ENCODE peak calls at places on chromosomes 6 and 20, in seven cellular contexts. One of them, this sample, is unnamed.

GRCh38 chr6:69848552-69848951 is 17.8 kb upstream of the COL19A1 start:
- DNase-seq in lower lobe of right lung: no peak
- DNase-seq in GM12878: no peak
- DNase-seq in mucosa of descending colon: no peak
- DNase-seq in heart right ventricle: no peak
- DNase-seq in CD8-positive, alpha-beta memory T cell: no peak
- DNase-seq in ovary: no peak
- DNase-seq in this sample: no peak

GRCh38 chr20:59351148-59352040 is 51.0 kb downstream of the EDN3 start:
- DNase-seq in lower lobe of right lung: no peak
- DNase-seq in GM12878: no peak
- DNase-seq in mucosa of descending colon: no peak
- DNase-seq in heart right ventricle: no peak
- DNase-seq in CD8-positive, alpha-beta memory T cell: no peak
- DNase-seq in ovary: no peak
- DNase-seq in this sample: no peak

GRCh38 chr20:54237544-54237943 is 29.7 kb downstream of the PFDN4 start:
- DNase-seq in lower lobe of right lung: no peak
- DNase-seq in GM12878: no peak
- DNase-seq in mucosa of descending colon: no peak
- DNase-seq in heart right ventricle: no peak
- DNase-seq in CD8-positive, alpha-beta memory T cell: no peak
- DNase-seq in ovary: no peak
- DNase-seq in this sample: no peak

GRCh38 chr6:44976677-44977405 is 351.3 kb upstream of the RUNX2 start:
- DNase-seq in lower lobe of right lung: no peak
- DNase-seq in GM12878: peak; percentile 26
- DNase-seq in mucosa of descending colon: no peak
- DNase-seq in heart right ventricle: no peak
- DNase-seq in CD8-positive, alpha-beta memory T cell: peak; percentile 37
- DNase-seq in ovary: no peak
- DNase-seq in this sample: peak; percentile 52

GRCh38 chr20:53578492-53579222 is 15.0 kb downstream of the ZNF217 start:
- DNase-seq in lower lobe of right lung: no peak
- DNase-seq in GM12878: peak; percentile 76
- DNase-seq in mucosa of descending colon: no peak
- DNase-seq in heart right ventricle: no peak
- DNase-seq in CD8-positive, alpha-beta memory T cell: peak; percentile 77
- DNase-seq in ovary: peak; percentile 56
- DNase-seq in this sample: peak; percentile 91

GRCh38 chr6:151948007-151948745 is 140.7 kb downstream of the ESR1 start:
- DNase-seq in lower lobe of right lung: no peak
- DNase-seq in GM12878: no peak
- DNase-seq in mucosa of descending colon: no peak
- DNase-seq in heart right ventricle: no peak
- DNase-seq in CD8-positive, alpha-beta memory T cell: no peak
- DNase-seq in ovary: no peak
- DNase-seq in this sample: no peak

GRCh38 chr6:9540534-9541126 is 874.2 kb downstream of the TFAP2A start:
- DNase-seq in lower lobe of right lung: no peak
- DNase-seq in GM12878: no peak
- DNase-seq in mucosa of descending colon: no peak
- DNase-seq in heart right ventricle: no peak
- DNase-seq in CD8-positive, alpha-beta memory T cell: no peak
- DNase-seq in ovary: no peak
- DNase-seq in this sample: peak; percentile 58

GRCh38 chr6:75778757-75779156 is 29.7 kb downstream of the MYO6 start:
- DNase-seq in lower lobe of right lung: no peak
- DNase-seq in GM12878: no peak
- DNase-seq in mucosa of descending colon: no peak
- DNase-seq in heart right ventricle: no peak
- DNase-seq in CD8-positive, alpha-beta memory T cell: no peak
- DNase-seq in ovary: no peak
- DNase-seq in this sample: no peak

GRCh38 chr6:20509211-20509610 is 25.0 kb upstream of the CDKAL1 start:
- DNase-seq in lower lobe of right lung: no peak
- DNase-seq in GM12878: no peak
- DNase-seq in mucosa of descending colon: no peak
- DNase-seq in heart right ventricle: no peak
- DNase-seq in CD8-positive, alpha-beta memory T cell: no peak
- DNase-seq in ovary: no peak
- DNase-seq in this sample: no peak

GRCh38 chr20:20821496-20822260 is 109.2 kb upstream of the RALGAPA2 start:
- DNase-seq in lower lobe of right lung: no peak
- DNase-seq in GM12878: no peak
- DNase-seq in mucosa of descending colon: no peak
- DNase-seq in heart right ventricle: no peak
- DNase-seq in CD8-positive, alpha-beta memory T cell: no peak
- DNase-seq in ovary: no peak
- DNase-seq in this sample: no peak

GRCh38 chr6:111280445-111280844 is 193.1 kb downstream of the SLC16A10 start:
- DNase-seq in lower lobe of right lung: no peak
- DNase-seq in GM12878: no peak
- DNase-seq in mucosa of descending colon: no peak
- DNase-seq in heart right ventricle: no peak
- DNase-seq in CD8-positive, alpha-beta memory T cell: no peak
- DNase-seq in ovary: no peak
- DNase-seq in this sample: no peak

GRCh38 chr6:12012566-12013367 is 655 bp downstream of the HIVEP1 start:
- DNase-seq in lower lobe of right lung: peak; percentile 74
- DNase-seq in GM12878: peak; percentile 68
- DNase-seq in mucosa of descending colon: peak; percentile 84
- DNase-seq in heart right ventricle: peak; percentile 53
- DNase-seq in CD8-positive, alpha-beta memory T cell: peak; percentile 66
- DNase-seq in ovary: peak; percentile 73
- DNase-seq in this sample: peak; percentile 89

GRCh38 chr6:12014873-12015149 is 2.7 kb downstream of the HIVEP1 start:
- DNase-seq in lower lobe of right lung: no peak
- DNase-seq in GM12878: no peak
- DNase-seq in mucosa of descending colon: no peak
- DNase-seq in heart right ventricle: no peak
- DNase-seq in CD8-positive, alpha-beta memory T cell: no peak
- DNase-seq in ovary: no peak
- DNase-seq in this sample: no peak

GRCh38 chr6:12012231-12012565 is at the start of gene HIVEP1:
- DNase-seq in lower lobe of right lung: peak; percentile 59
- DNase-seq in GM12878: no peak
- DNase-seq in mucosa of descending colon: peak; percentile 71
- DNase-seq in heart right ventricle: no peak
- DNase-seq in CD8-positive, alpha-beta memory T cell: no peak
- DNase-seq in ovary: peak; percentile 66
- DNase-seq in this sample: no peak

GRCh38 chr6:12013368-12013617 is 1.2 kb downstream of the HIVEP1 start:
- DNase-seq in lower lobe of right lung: no peak
- DNase-seq in GM12878: no peak
- DNase-seq in mucosa of descending colon: no peak
- DNase-seq in heart right ventricle: no peak
- DNase-seq in CD8-positive, alpha-beta memory T cell: no peak
- DNase-seq in ovary: no peak
- DNase-seq in this sample: no peak

DNA sequence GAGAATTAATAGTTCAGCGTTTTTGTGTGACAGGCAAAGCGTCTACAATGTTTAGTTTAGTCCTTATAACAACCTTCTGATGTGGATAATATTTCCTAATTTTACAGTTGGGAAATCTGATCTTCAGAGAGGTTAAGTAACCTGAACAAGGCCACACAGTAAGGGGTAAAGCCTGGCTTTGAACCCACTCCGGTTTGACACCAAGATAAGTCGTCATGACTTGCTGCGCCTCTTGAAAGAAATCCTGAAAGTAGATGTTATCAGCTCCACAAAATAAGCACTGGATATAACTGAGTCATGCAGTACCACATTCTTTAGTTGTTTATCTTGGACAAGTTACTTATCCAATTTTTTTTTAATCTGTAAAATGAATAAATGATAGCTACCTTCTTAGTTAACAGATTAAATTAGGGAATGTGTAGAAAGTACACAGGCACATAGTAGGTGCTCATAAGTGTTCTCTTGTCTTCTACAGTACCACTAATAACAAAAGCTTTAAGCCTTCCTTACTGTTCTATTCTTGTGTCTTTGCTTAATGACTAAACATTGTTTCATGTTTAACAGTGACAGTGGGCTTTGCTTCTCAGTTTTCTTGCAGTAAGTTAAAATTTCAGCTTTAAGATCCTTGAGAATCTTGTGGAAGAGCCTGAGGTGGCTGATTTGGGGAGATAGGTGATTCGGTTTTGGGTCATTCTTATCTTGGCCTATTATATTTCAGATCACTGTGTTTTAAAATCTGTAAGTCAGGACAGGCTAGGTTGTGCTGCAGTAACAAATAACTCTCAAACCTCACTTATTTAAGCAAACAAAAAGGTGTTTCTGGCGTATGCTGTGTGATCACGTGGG is 2.1 kb downstream of the HIVEP1 start:
- DNase-seq in lower lobe of right lung: no peak
- DNase-seq in GM12878: no peak
- DNase-seq in mucosa of descending colon: no peak
- DNase-seq in heart right ventricle: no peak
- DNase-seq in CD8-positive, alpha-beta memory T cell: no peak
- DNase-seq in ovary: no peak
- DNase-seq in this sample: no peak
- H3K4me3 ChIP-seq in lower lobe of right lung: no peak overlapping the region
- H3K4me3 ChIP-seq in GM12878: peak overlapping the region; percentile 94
- H3K4me3 ChIP-seq in mucosa of descending colon: no peak overlapping the region
- H3K4me3 ChIP-seq in heart right ventricle: no peak overlapping the region
- H3K4me3 ChIP-seq in CD8-positive, alpha-beta memory T cell: no peak overlapping the region
- H3K4me3 ChIP-seq in ovary: no peak overlapping the region
- H3K4me3 ChIP-seq in this sample: peak overlapping the region; percentile 65

DNA sequence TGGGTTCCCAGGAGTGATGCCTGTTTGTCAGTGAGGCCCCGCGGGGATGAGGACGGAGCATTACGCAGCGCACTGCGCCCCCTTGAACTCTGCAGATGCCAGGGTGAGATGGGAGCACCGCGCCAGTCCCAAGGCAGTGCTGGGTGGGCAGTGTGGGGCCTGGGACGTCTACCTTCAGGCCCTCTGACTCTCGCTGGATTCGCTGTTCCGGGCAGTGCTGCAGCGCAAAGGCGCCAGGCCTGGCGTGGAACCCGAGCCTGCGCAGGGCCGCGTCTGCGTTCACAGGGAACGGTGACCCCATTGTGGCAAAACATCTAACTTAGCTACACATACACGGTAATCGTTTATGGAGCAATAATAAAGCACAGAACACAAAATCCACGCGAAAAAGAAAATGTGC is 257.3 kb downstream of the QKI start:
- DNase-seq in lower lobe of right lung: no peak
- DNase-seq in GM12878: no peak
- DNase-seq in mucosa of descending colon: no peak
- DNase-seq in heart right ventricle: no peak
- DNase-seq in CD8-positive, alpha-beta memory T cell: no peak
- DNase-seq in ovary: no peak
- DNase-seq in this sample: no peak
- H3K4me3 ChIP-seq in lower lobe of right lung: no peak overlapping the region
- H3K4me3 ChIP-seq in GM12878: no peak overlapping the region
- H3K4me3 ChIP-seq in mucosa of descending colon: no peak overlapping the region
- H3K4me3 ChIP-seq in heart right ventricle: no peak overlapping the region
- H3K4me3 ChIP-seq in CD8-positive, alpha-beta memory T cell: no peak overlapping the region
- H3K4me3 ChIP-seq in ovary: no peak overlapping the region
- H3K4me3 ChIP-seq in this sample: no peak overlapping the region

DNA sequence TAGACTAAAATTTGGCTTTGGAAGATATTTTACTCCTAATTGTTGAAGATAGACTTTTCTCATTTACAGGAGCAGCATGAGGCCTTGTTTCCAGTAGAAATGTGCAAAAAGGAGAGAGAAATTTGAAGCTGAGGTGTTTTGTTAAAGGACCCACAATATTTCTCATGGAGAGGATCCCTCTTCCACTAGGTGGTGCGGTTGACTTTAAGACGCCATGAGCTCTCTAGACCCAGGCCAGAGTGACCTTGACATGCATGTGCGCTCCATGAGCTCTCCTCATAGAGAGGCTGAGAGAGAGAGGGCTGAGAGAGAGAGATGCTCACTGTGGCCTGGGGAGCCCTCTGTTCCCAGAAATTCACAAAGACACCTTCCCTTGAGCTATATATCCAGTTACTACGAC is 861.2 kb upstream of the EYS start:
- DNase-seq in lower lobe of right lung: no peak
- DNase-seq in GM12878: no peak
- DNase-seq in mucosa of descending colon: no peak
- DNase-seq in heart right ventricle: no peak
- DNase-seq in CD8-positive, alpha-beta memory T cell: no peak
- DNase-seq in ovary: no peak
- DNase-seq in this sample: no peak
- H3K4me3 ChIP-seq in lower lobe of right lung: no peak overlapping the region
- H3K4me3 ChIP-seq in GM12878: no peak overlapping the region
- H3K4me3 ChIP-seq in mucosa of descending colon: no peak overlapping the region
- H3K4me3 ChIP-seq in heart right ventricle: no peak overlapping the region
- H3K4me3 ChIP-seq in CD8-positive, alpha-beta memory T cell: no peak overlapping the region
- H3K4me3 ChIP-seq in ovary: no peak overlapping the region
- H3K4me3 ChIP-seq in this sample: no peak overlapping the region

GRCh38 chr6:163262080-163262479 is 152.4 kb upstream of the QKI start:
- DNase-seq in lower lobe of right lung: no peak
- DNase-seq in GM12878: no peak
- DNase-seq in mucosa of descending colon: no peak
- DNase-seq in heart right ventricle: no peak
- DNase-seq in CD8-positive, alpha-beta memory T cell: no peak
- DNase-seq in ovary: no peak
- DNase-seq in this sample: no peak

GRCh38 chr6:163261361-163261760 is 153.2 kb upstream of the QKI start:
- DNase-seq in lower lobe of right lung: no peak
- DNase-seq in GM12878: no peak
- DNase-seq in mucosa of descending colon: no peak
- DNase-seq in heart right ventricle: no peak
- DNase-seq in CD8-positive, alpha-beta memory T cell: no peak
- DNase-seq in ovary: no peak
- DNase-seq in this sample: no peak

GRCh38 chr6:163260911-163261310 is 153.6 kb upstream of the QKI start:
- DNase-seq in lower lobe of right lung: no peak
- DNase-seq in GM12878: no peak
- DNase-seq in mucosa of descending colon: no peak
- DNase-seq in heart right ventricle: no peak
- DNase-seq in CD8-positive, alpha-beta memory T cell: no peak
- DNase-seq in ovary: no peak
- DNase-seq in this sample: no peak

GRCh38 chr6:163259689-163260088 is 154.8 kb upstream of the QKI start:
- DNase-seq in lower lobe of right lung: no peak
- DNase-seq in GM12878: no peak
- DNase-seq in mucosa of descending colon: no peak
- DNase-seq in heart right ventricle: no peak
- DNase-seq in CD8-positive, alpha-beta memory T cell: no peak
- DNase-seq in ovary: no peak
- DNase-seq in this sample: no peak

GRCh38 chr6:163260111-163260895 is 154.2 kb upstream of the QKI start:
- DNase-seq in lower lobe of right lung: no peak
- DNase-seq in GM12878: no peak
- DNase-seq in mucosa of descending colon: no peak
- DNase-seq in heart right ventricle: peak; percentile 55
- DNase-seq in CD8-positive, alpha-beta memory T cell: no peak
- DNase-seq in ovary: no peak
- DNase-seq in this sample: no peak
- H3K4me3 ChIP-seq in lower lobe of right lung: no peak overlapping the region
- H3K4me3 ChIP-seq in GM12878: no peak overlapping the region
- H3K4me3 ChIP-seq in mucosa of descending colon: no peak overlapping the region
- H3K4me3 ChIP-seq in heart right ventricle: peak overlapping the region; percentile 8
- H3K4me3 ChIP-seq in CD8-positive, alpha-beta memory T cell: no peak overlapping the region
- H3K4me3 ChIP-seq in ovary: peak overlapping the region; percentile 0
- H3K4me3 ChIP-seq in this sample: no peak overlapping the region

This sample was measured in GM12865.